ENCODE peak calls at places on chromosomes 16 and 17, in six cellular contexts. F, N, Z, B, K and R are unnamed samples.

GRCh38 chr17:60618854-60619253 is 18.9 kb downstream of the PPM1D start:
- DNase-seq in F (no peak), N (no peak), Z (no peak), B (no peak), K (no peak), R (no peak)

GRCh38 chr17:55699178-55699865 is 23.3 kb downstream of the TMEM100 start:
- DNase-seq in F (no peak), N (no peak), Z (no peak), B (no peak), K (peak), R (peak)

GRCh38 chr17:52024296-52024870 is 134.1 kb downstream of the CA10 start:
- DNase-seq in F (no peak), N (no peak), Z (no peak), B (no peak), K (peak), R (no peak)

GRCh38 chr16:4647661-4647965 is 23.0 kb downstream of the MGRN1 start:
- DNase-seq in F (no peak), N (no peak), Z (no peak), B (no peak), K (no peak), R (no peak)

GRCh38 chr17:41629316-41629715 is 4.9 kb upstream of the KRT17 start:
- DNase-seq in F (no peak), N (no peak), Z (no peak), B (no peak), K (no peak), R (no peak)

GRCh38 chr16:52573365-52574104 is 26.6 kb upstream of the TOX3 start:
- DNase-seq in F (no peak), N (no peak), Z (no peak), B (no peak), K (peak), R (no peak)

GRCh38 chr16:80825365-80825758 is 21.0 kb upstream of the CDYL2 start:
- DNase-seq in F (no peak), N (no peak), Z (no peak), B (no peak), K (no peak), R (no peak)

GRCh38 chr17:46789610-46790009 is 28.9 kb downstream of the WNT3 start:
- DNase-seq in F (no peak), N (no peak), Z (no peak), B (no peak), K (no peak), R (no peak)

GRCh38 chr16:11994187-11995119 is 17.9 kb downstream of the SNX29 start:
- DNase-seq in F (no peak), N (no peak), Z (no peak), B (no peak), K (no peak), R (no peak)

GRCh38 chr17:55561316-55561972 is 50.2 kb upstream of the SMIM36 start:
- DNase-seq in F (no peak), N (no peak), Z (no peak), B (no peak), K (no peak), R (no peak)

GRCh38 chr17:39543176-39543575 is 64.5 kb downstream of the NEUROD2 start:
- DNase-seq in F (no peak), N (no peak), Z (no peak), B (no peak), K (no peak), R (no peak)

GRCh38 chr16:87956771-87957279 is 5.6 kb downstream of the BANP start:
- DNase-seq in F (no peak), N (no peak), Z (no peak), B (no peak), K (no peak), R (no peak)

GRCh38 chr17:51045616-51046526 is 74.8 kb downstream of the SPAG9 start:
- DNase-seq in F (no peak), N (no peak), Z (peak), B (no peak), K (no peak), R (no peak)

GRCh38 chr17:45289316-45290268 is 27.2 kb downstream of the MAP3K14 start:
- DNase-seq in F (no peak), N (no peak), Z (no peak), B (no peak), K (no peak), R (no peak)

GRCh38 chr16:74146643-74147042 is 150.0 kb upstream of the PSMD7 start:
- DNase-seq in F (no peak), N (no peak), Z (no peak), B (no peak), K (no peak), R (no peak)